ENCODE peak calls at places on chromosomes 7 and 10, in eight cellular contexts. J, E, Y, A, N, H, K and L are unnamed samples.
A peak's percentile ranks its signal among the peaks of the same experiment; 100 is the strongest.

GRCh38 chr7:128164061-128164954 is 76.8 kb upstream of the LEP start:
- DNase-seq in J (no peak), E (no peak), K (no peak), A (peak; percentile 96), N (no peak), Y (no peak), H (no peak), L (no peak)

GRCh38 chr10:80202934-80203834 is 2.2 kb downstream of the ANXA11 start:
- DNase-seq in J (no peak), Y (no peak), A (peak; percentile 93), N (peak; percentile 77), E (no peak), H (peak; percentile 69), K (peak; percentile 72), L (peak; percentile 45)

GRCh38 chr7:12771378-12771877 is 84.0 kb downstream of the ARL4A start:
- DNase-seq in K (no peak), J (peak; percentile 28), H (no peak), E (no peak), N (no peak), A (peak; percentile 15), Y (no peak), L (peak; percentile 4)

GRCh38 chr7:6015917-6016652 is 7.0 kb downstream of the AIMP2 start:
- DNase-seq in K (no peak), N (no peak), A (no peak), E (no peak), H (peak; percentile 68), J (peak; percentile 66), Y (no peak), L (peak; percentile 84)

GRCh38 chr7:45036801-45037200 is 36.8 kb downstream of the CCM2 start:
- DNase-seq in E (no peak), Y (no peak), A (no peak), J (no peak), K (no peak), N (no peak), H (no peak), L (no peak)

GRCh38 chr7:26499316-26499897 is 207.7 kb downstream of the SNX10 start:
- DNase-seq in E (no peak), A (no peak), K (no peak), H (no peak), Y (no peak), J (no peak), N (no peak), L (no peak)

GRCh38 chr7:69598487-69599148 is 343 bp downstream of the AUTS2 start:
- DNase-seq in J (no peak), H (peak; percentile 23), N (no peak), A (peak; percentile 57), E (peak; percentile 22), K (peak; percentile 13), Y (no peak), L (no peak)

GRCh38 chr10:103931603-103932002 is 13.6 kb upstream of the STN1 start:
- DNase-seq in J (no peak), H (no peak), A (no peak), Y (no peak), N (no peak), E (no peak), K (no peak), L (no peak)

GRCh38 chr7:34841326-34841725 is 183.3 kb downstream of the NPSR1 start:
- DNase-seq in E (no peak), K (no peak), Y (no peak), N (no peak), J (no peak), H (no peak), A (no peak), L (no peak)

GRCh38 chr10:112807013-112807412 is 143.0 kb upstream of the TCF7L2 start:
- DNase-seq in E (no peak), J (no peak), N (no peak), H (no peak), A (no peak), K (no peak), Y (no peak), L (no peak)

GRCh38 chr10:112801748-112802147 is 148.3 kb upstream of the TCF7L2 start:
- DNase-seq in J (no peak), H (no peak), E (no peak), Y (no peak), A (no peak), K (no peak), N (no peak), L (no peak)

GRCh38 chr10:112804036-112804435 is 146.0 kb upstream of the TCF7L2 start:
- DNase-seq in K (no peak), A (no peak), N (peak; percentile 48), J (no peak), H (no peak), E (no peak), Y (no peak), L (no peak)

GRCh38 chr10:112802411-112803060 is 147.5 kb upstream of the TCF7L2 start:
- DNase-seq in E (no peak), N (no peak), Y (no peak), A (no peak), K (no peak), J (no peak), H (no peak), L (no peak)

GRCh38 chr10:112805701-112806100 is 144.3 kb upstream of the TCF7L2 start:
- DNase-seq in H (no peak), Y (no peak), A (no peak), E (no peak), J (no peak), K (no peak), N (peak; percentile 62), L (no peak)
- TF ChIP-seq POLR2A in H (no peak), Y (no peak), A (no peak), E (no peak), J (no peak), K (no peak), N (no peak), L (no peak)

GRCh38 chr7:47217570-47218360 is 364.1 kb downstream of the TNS3 start:
- DNase-seq in H (no peak), N (no peak), J (no peak), Y (no peak), A (no peak), E (no peak), K (no peak), L (no peak)

GRCh38 chr7:47217086-47217485 is 364.8 kb downstream of the TNS3 start:
- DNase-seq in H (no peak), N (no peak), Y (no peak), A (no peak), E (no peak), J (no peak), K (no peak), L (no peak)

GRCh38 chr7:47216439-47216838 is 365.5 kb downstream of the TNS3 start:
- DNase-seq in H (no peak), N (no peak), Y (no peak), A (no peak), E (no peak), K (no peak), J (no peak), L (no peak)

GRCh38 chr7:47215640-47216039 is 366.3 kb downstream of the TNS3 start:
- DNase-seq in A (no peak), N (no peak), E (no peak), Y (no peak), H (no peak), K (no peak), J (no peak), L (no peak)

DNA sequence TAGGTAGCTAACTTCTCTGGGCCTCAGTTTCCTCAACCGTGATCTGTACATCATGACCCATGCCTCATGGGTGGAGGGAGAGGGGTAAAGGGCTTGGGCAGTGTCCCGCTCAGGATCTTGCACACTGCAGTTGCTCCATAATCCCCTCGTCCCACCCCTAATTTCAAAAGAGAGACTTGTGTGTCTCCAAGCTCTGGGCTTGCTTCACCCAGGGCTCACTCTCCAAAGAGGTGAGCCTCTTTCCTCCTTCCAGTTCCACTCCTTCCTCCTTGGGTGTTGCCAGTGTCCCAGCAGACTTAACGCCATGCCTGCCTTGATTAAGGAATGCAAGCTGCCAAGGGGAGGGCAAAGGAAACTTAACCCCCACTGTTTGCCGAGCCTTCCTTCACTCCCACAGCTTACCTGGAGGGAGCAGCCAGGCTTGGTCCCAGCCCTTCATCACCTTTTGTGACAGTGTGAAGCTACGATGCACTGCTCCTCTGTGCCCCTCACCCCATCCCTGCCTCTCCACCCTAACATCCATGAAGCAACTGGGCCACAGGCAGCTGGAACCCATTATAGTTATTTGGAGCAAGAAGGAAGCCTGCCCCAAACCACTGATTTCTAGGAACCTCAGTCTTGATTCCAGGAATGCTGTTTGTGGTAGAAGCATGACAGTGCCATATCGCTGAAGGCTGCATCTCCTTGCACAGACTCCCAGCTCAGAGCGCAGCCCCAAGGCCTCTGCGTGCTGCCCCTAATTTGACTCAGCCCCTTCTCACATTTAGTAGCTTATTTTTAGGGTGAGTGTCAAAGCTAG is 363.3 kb downstream of the TNS3 start:
- DNase-seq in E (no peak), K (peak; percentile 41), N (no peak), A (no peak), J (no peak), H (no peak), Y (no peak), L (peak; percentile 37)
- TF ChIP-seq POLR2A in E (no peak), K (no peak), N (no peak), A (no peak), J (no peak), H (no peak), Y (no peak), L (no peak)

DNA sequence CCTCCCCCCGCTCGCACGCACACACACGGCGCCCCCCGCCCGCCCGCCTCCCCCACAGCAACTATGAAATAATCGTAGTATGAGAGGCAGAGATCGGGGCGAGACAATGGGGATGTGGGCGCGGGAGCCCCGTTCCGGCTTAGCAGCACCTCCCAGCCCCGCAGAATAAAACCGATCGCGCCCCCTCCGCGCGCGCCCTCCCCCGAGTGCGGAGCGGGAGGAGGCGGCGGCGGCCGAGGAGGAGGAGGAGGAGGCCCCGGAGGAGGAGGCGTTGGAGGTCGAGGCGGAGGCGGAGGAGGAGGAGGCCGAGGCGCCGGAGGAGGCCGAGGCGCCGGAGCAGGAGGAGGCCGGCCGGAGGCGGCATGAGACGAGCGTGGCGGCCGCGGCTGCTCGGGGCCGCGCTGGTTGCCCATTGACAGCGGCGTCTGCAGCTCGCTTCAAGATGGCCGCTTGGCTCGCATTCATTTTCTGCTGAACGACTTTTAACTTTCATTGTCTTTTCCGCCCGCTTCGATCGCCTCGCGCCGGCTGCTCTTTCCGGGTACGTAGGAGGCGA is 335 bp downstream of the BMI1 start:
- DNase-seq in H (peak; percentile 47), K (no peak), N (peak; percentile 35), J (no peak), E (no peak), A (peak; percentile 68), Y (no peak), L (peak; percentile 89)
- TF ChIP-seq POLR2A in H (no peak), K (peak; percentile 82), N (no peak), J (peak; percentile 33), E (no peak), A (peak; percentile 63), Y (peak; percentile 64), L (peak; percentile 49)

GRCh38 chr7:42237162-42237821 is at the start of gene GLI3:
- DNase-seq in N (no peak), K (peak; percentile 62), J (peak; percentile 84), Y (peak; percentile 73), E (peak; percentile 87), A (peak; percentile 100), H (peak; percentile 89), L (no peak)

GRCh38 chr7:42235734-42236133 is 1.3 kb downstream of the GLI3 start:
- DNase-seq in J (peak; percentile 25), A (peak; percentile 45), K (no peak), Y (no peak), E (no peak), N (no peak), H (no peak), L (no peak)

GRCh38 chr7:42234736-42235135 is 2.3 kb downstream of the GLI3 start:
- DNase-seq in E (no peak), J (no peak), A (no peak), H (no peak), Y (no peak), N (no peak), K (no peak), L (no peak)

GRCh38 chr7:42237891-42238531 is 1.0 kb upstream of the GLI3 start:
- DNase-seq in J (peak; percentile 78), N (no peak), K (peak; percentile 58), A (peak; percentile 80), E (peak; percentile 81), Y (no peak), H (peak; percentile 85), L (no peak)

GRCh38 chr7:42236266-42237161 is 495 bp downstream of the GLI3 start:
- DNase-seq in Y (peak; percentile 30), N (no peak), K (no peak), J (peak; percentile 54), H (peak; percentile 60), E (peak; percentile 24), A (peak; percentile 79), L (no peak)
- TF ChIP-seq POLR2A in Y (no peak), N (no peak), K (no peak), J (no peak), H (no peak), E (no peak), A (peak; percentile 23), L (no peak)